ENCODE peak calls at places on chromosomes 6 and 20, in four cellular contexts. One of them, this sample, is unnamed.

GRCh38 chr20:18679020-18679419 is 91.2 kb downstream of the DTD1 start:
- DNase-seq in IMR-90: peak; percentile 39
- DNase-seq in endothelial cell: no peak
- DNase-seq in uterus: no peak
- DNase-seq in this sample: no peak

GRCh38 chr6:104682722-104683643 is 176.7 kb downstream of the HACE1 start:
- DNase-seq in uterus: no peak
- DNase-seq in endothelial cell: peak; percentile 74
- DNase-seq in IMR-90: peak; percentile 59
- DNase-seq in this sample: peak; percentile 48

GRCh38 chr6:121223212-121223611 is 111.1 kb downstream of the TBC1D32 start:
- DNase-seq in IMR-90: no peak
- DNase-seq in uterus: no peak
- DNase-seq in endothelial cell: no peak
- DNase-seq in this sample: no peak

GRCh38 chr6:5471637-5472430 is 210.5 kb downstream of the FARS2 start:
- DNase-seq in endothelial cell: peak; percentile 47
- DNase-seq in uterus: no peak
- DNase-seq in IMR-90: no peak
- DNase-seq in this sample: peak; percentile 2

GRCh38 chr6:36714511-36714910 is 16.9 kb downstream of the RAB44 start:
- DNase-seq in endothelial cell: no peak
- DNase-seq in uterus: no peak
- DNase-seq in IMR-90: no peak
- DNase-seq in this sample: no peak

GRCh38 chr6:34730006-34730405 is 27.3 kb upstream of the SNRPC start:
- DNase-seq in uterus: no peak
- DNase-seq in IMR-90: no peak
- DNase-seq in endothelial cell: no peak
- DNase-seq in this sample: no peak

GRCh38 chr6:6686176-6686575 is 97.7 kb downstream of the LY86 start:
- DNase-seq in uterus: no peak
- DNase-seq in IMR-90: no peak
- DNase-seq in endothelial cell: no peak
- DNase-seq in this sample: no peak

GRCh38 chr20:12113468-12114371 is 196.0 kb downstream of the BTBD3 start:
- DNase-seq in endothelial cell: no peak
- DNase-seq in IMR-90: no peak
- DNase-seq in uterus: no peak
- DNase-seq in this sample: peak; percentile 2

GRCh38 chr6:144017167-144018094 is 9.4 kb upstream of the PLAGL1 start:
- DNase-seq in endothelial cell: no peak
- DNase-seq in IMR-90: no peak
- DNase-seq in uterus: no peak
- DNase-seq in this sample: no peak

GRCh38 chr6:80363501-80363900 is 257.0 kb downstream of the BCKDHB start:
- DNase-seq in IMR-90: peak; percentile 25
- DNase-seq in endothelial cell: no peak
- DNase-seq in uterus: no peak
- DNase-seq in this sample: no peak

GRCh38 chr20:60976913-60977312 is 275.1 kb upstream of the CDH4 start:
- DNase-seq in IMR-90: no peak
- DNase-seq in uterus: no peak
- DNase-seq in endothelial cell: no peak
- DNase-seq in this sample: no peak

This sample was measured in immature natural killer cell.